ENCODE peak calls at places on chromosomes 2 and 18, in nine cellular contexts. Q is iPS-NIHi11, R is T-cell, N is SK-MEL-5, G is Calu3, E is T-helper 1 cell, O is NCI-H774, W is cardiac muscle cell, B is choroid plexus epithelial cell. P is an unnamed sample.

GRCh38 chr18:25737710-25738251 is 352.6 kb downstream of the SS18 start:
- DNase-seq in Q (no peak), R (no peak), N (peak), G (no peak), E (no peak), O (no peak), W (peak), B (peak), P (peak)

GRCh38 chr2:212958757-212959295 is 192.6 kb downstream of the IKZF2 start:
- DNase-seq in Q (no peak), R (no peak), N (peak), G (no peak), E (peak), O (no peak), W (peak), B (peak), P (peak)

GRCh38 chr2:98504386-98505109 is 59.9 kb downstream of the INPP4A start:
- DNase-seq in Q (no peak), R (no peak), N (no peak), G (no peak), E (no peak), O (no peak), W (peak), B (peak), P (peak)

GRCh38 chr2:163401481-163401880 is 334.3 kb downstream of the FIGN start:
- DNase-seq in Q (no peak), R (no peak), N (no peak), G (peak), E (no peak), O (no peak), W (peak), B (peak), P (peak)

GRCh38 chr2:143708682-143709081 is 579.5 kb downstream of the ARHGAP15 start:
- DNase-seq in Q (no peak), R (no peak), N (no peak), G (no peak), E (no peak), O (no peak), W (no peak), B (no peak), P (no peak)

GRCh38 chr2:237390235-237390634 is 23.7 kb downstream of the COL6A3 start:
- DNase-seq in Q (no peak), R (no peak), N (peak), G (no peak), E (no peak), O (no peak), W (no peak), B (no peak), P (no peak)

GRCh38 chr2:230934291-230935131 is 9.5 kb upstream of the GPR55 start:
- DNase-seq in Q (no peak), R (no peak), N (no peak), G (no peak), E (no peak), O (no peak), W (no peak), B (no peak), P (no peak)

GRCh38 chr18:68262697-68263293 is 452.1 kb downstream of the TMX3 start:
- DNase-seq in Q (no peak), R (no peak), N (no peak), G (no peak), E (no peak), O (no peak), W (peak), B (peak), P (peak)

GRCh38 chr2:36456227-36456788 is 100.7 kb downstream of the CRIM1 start:
- DNase-seq in Q (no peak), R (no peak), N (no peak), G (no peak), E (no peak), O (no peak), W (peak), B (peak), P (peak)

GRCh38 chr2:146579154-146579930 is 1265.5 kb upstream of the ACVR2A start:
- DNase-seq in Q (no peak), R (no peak), N (no peak), G (no peak), E (no peak), O (no peak), W (peak), B (peak), P (peak)

GRCh38 chr18:69684789-69685188 is 262.9 kb downstream of the CD226 start:
- DNase-seq in Q (no peak), R (no peak), N (no peak), G (no peak), E (no peak), O (no peak), W (no peak), B (no peak), P (no peak)

GRCh38 chr2:17538844-17539554 is 1.5 kb upstream of the VSNL1 start:
- DNase-seq in Q (peak), R (no peak), N (peak), G (peak), E (no peak), O (no peak), W (peak), B (peak), P (peak)

GRCh38 chr2:55115795-55116597 is 65.7 kb upstream of the RTN4 start:
- DNase-seq in Q (no peak), R (no peak), N (no peak), G (no peak), E (peak), O (no peak), W (peak), B (peak), P (peak)

GRCh38 chr2:164896634-164897033 is 55.0 kb upstream of the COBLL1 start:
- DNase-seq in Q (no peak), R (no peak), N (no peak), G (no peak), E (peak), O (no peak), W (peak), B (peak), P (peak)

GRCh38 chr2:71614976-71615768 is 161.8 kb downstream of the DYSF start:
- DNase-seq in Q (peak), R (no peak), N (no peak), G (no peak), E (no peak), O (no peak), W (peak), B (peak), P (peak)

GRCh38 chr2:189835855-189836558 is 51.8 kb downstream of the PMS1 start:
- DNase-seq in Q (no peak), R (no peak), N (no peak), G (no peak), E (no peak), O (no peak), W (no peak), B (peak), P (no peak)

GRCh38 chr18:74334242-74334893 is 18.7 kb downstream of the C18orf63 start:
- DNase-seq in Q (no peak), R (no peak), N (no peak), G (no peak), E (no peak), O (no peak), W (no peak), B (no peak), P (no peak)

GRCh38 chr2:183057333-183057985 is 19.2 kb upstream of the NCKAP1 start:
- DNase-seq in Q (no peak), R (no peak), N (no peak), G (no peak), E (no peak), O (no peak), W (no peak), B (no peak), P (no peak)

GRCh38 chr2:234611209-234611608 is 114.3 kb upstream of the ARL4C start:
- DNase-seq in Q (peak), R (no peak), N (peak), G (peak), E (no peak), O (no peak), W (no peak), B (peak), P (no peak)

GRCh38 chr2:130337735-130338325 is 4.9 kb upstream of the IMP4 start:
- DNase-seq in Q (no peak), R (no peak), N (peak), G (no peak), E (no peak), O (no peak), W (peak), B (peak), P (peak)

GRCh38 chr2:150478206-150478974 is 9.1 kb downstream of the RND3 start:
- DNase-seq in Q (no peak), R (no peak), N (no peak), G (no peak), E (no peak), O (no peak), W (no peak), B (peak), P (peak)

GRCh38 chr2:110105608-110106467 is 9.8 kb downstream of the MALL start:
- DNase-seq in Q (no peak), R (no peak), N (no peak), G (peak), E (no peak), O (no peak), W (peak), B (peak), P (peak)

GRCh38 chr2:185780890-185781289 is 42.3 kb downstream of the FSIP2 start:
- DNase-seq in Q (no peak), R (no peak), N (no peak), G (no peak), E (no peak), O (no peak), W (no peak), B (no peak), P (no peak)

GRCh38 chr2:74014813-74015212 is 30.1 kb downstream of the TET3 start:
- DNase-seq in Q (no peak), R (no peak), N (no peak), G (no peak), E (no peak), O (no peak), W (no peak), B (no peak), P (no peak)

P was measured in fibroblast of lung.